ENCODE peak calls at places on chromosome 16, in ten cellular contexts. K, I, T, U, S, M, R, A, C and H are unnamed samples.

GRCh38 chr16:79752421-79752820 is 151.9 kb upstream of the MAF start:
- DNase-seq in K (no peak), I (no peak), T (no peak), U (no peak), S (no peak), M (no peak), R (no peak), A (no peak), C (no peak), H (no peak)

GRCh38 chr16:69404275-69404805 is 18.5 kb upstream of the TERF2 start:
- DNase-seq in K (peak; percentile 59), I (no peak), T (no peak), U (peak; percentile 95), S (peak; percentile 48), M (no peak), R (no peak), A (no peak), C (no peak), H (no peak)

GRCh38 chr16:81003610-81004460 is 2.9 kb downstream of the CMC2 start:
- DNase-seq in K (no peak), I (no peak), T (no peak), U (no peak), S (peak; percentile 78), M (no peak), R (no peak), A (no peak), C (no peak), H (no peak)

GRCh38 chr16:57667526-57668258 is 414 bp upstream of the ADGRG3 start:
- DNase-seq in K (no peak), I (no peak), T (no peak), U (no peak), S (no peak), M (peak; percentile 14), R (no peak), A (no peak), C (no peak), H (peak; percentile 40)

GRCh38 chr16:81261049-81261648 is 22.7 kb downstream of the BCO1 start:
- DNase-seq in K (no peak), I (peak; percentile 2), T (no peak), U (peak; percentile 30), S (peak; percentile 36), M (no peak), R (no peak), A (no peak), C (no peak), H (no peak)

GRCh38 chr16:22670551-22670970 is 143.4 kb upstream of the HS3ST2 start:
- DNase-seq in K (no peak), I (no peak), T (peak; percentile 57), U (no peak), S (no peak), M (no peak), R (peak; percentile 56), A (no peak), C (no peak), H (no peak)

GRCh38 chr16:17305694-17306093 is 165.1 kb downstream of the XYLT1 start:
- DNase-seq in K (no peak), I (peak; percentile 2), T (no peak), U (no peak), S (no peak), M (no peak), R (no peak), A (peak; percentile 3), C (no peak), H (no peak)

GRCh38 chr16:5502467-5502869 is 404.9 kb upstream of the EEF2KMT start:
- DNase-seq in K (no peak), I (no peak), T (no peak), U (no peak), S (no peak), M (no peak), R (no peak), A (no peak), C (no peak), H (no peak)

GRCh38 chr16:54926166-54926838 is 4.4 kb upstream of the IRX5 start:
- DNase-seq in K (peak; percentile 53), I (no peak), T (no peak), U (no peak), S (peak; percentile 87), M (no peak), R (no peak), A (no peak), C (no peak), H (no peak)

GRCh38 chr16:53131050-53131362 is 76.2 kb downstream of the CHD9 start:
- DNase-seq in K (no peak), I (no peak), T (no peak), U (no peak), S (no peak), M (no peak), R (no peak), A (no peak), C (no peak), H (no peak)

GRCh38 chr16:58815188-58815888 is 81.2 kb upstream of the GOT2 start:
- DNase-seq in K (no peak), I (no peak), T (no peak), U (no peak), S (no peak), M (no peak), R (no peak), A (no peak), C (no peak), H (no peak)

GRCh38 chr16:4342866-4343744 is 8.0 kb downstream of the PAM16 start:
- DNase-seq in K (no peak), I (no peak), T (no peak), U (no peak), S (no peak), M (no peak), R (no peak), A (no peak), C (no peak), H (no peak)

GRCh38 chr16:54647731-54648221 is 282.9 kb upstream of the IRX5 start:
- DNase-seq in K (no peak), I (no peak), T (no peak), U (no peak), S (peak; percentile 67), M (no peak), R (no peak), A (no peak), C (no peak), H (no peak)

GRCh38 chr16:24541534-24541933 is 2.2 kb downstream of the RBBP6 start:
- DNase-seq in K (no peak), I (no peak), T (no peak), U (peak; percentile 23), S (no peak), M (no peak), R (no peak), A (no peak), C (no peak), H (no peak)

GRCh38 chr16:4556112-4556511 is at the start of gene C16orf96:
- DNase-seq in K (no peak), I (no peak), T (no peak), U (no peak), S (peak; percentile 23), M (no peak), R (no peak), A (no peak), C (no peak), H (no peak)

GRCh38 chr16:8622315-8622656 is 788 bp downstream of the METTL22 start:
- DNase-seq in K (no peak), I (no peak), T (no peak), U (no peak), S (no peak), M (no peak), R (no peak), A (no peak), C (no peak), H (no peak)

GRCh38 chr16:24035127-24035842 is 199.5 kb downstream of the PRKCB start:
- DNase-seq in K (no peak), I (no peak), T (no peak), U (no peak), S (no peak), M (peak; percentile 6), R (no peak), A (no peak), C (peak; percentile 41), H (no peak)

GRCh38 chr16:154223-155030 is 2.0 kb downstream of the HBZ start:
- DNase-seq in K (no peak), I (no peak), T (no peak), U (peak; percentile 50), S (peak; percentile 44), M (no peak), R (no peak), A (no peak), C (no peak), H (peak; percentile 67)

GRCh38 chr16:71600822-71601221 is 23.9 kb upstream of the TAT start:
- DNase-seq in K (no peak), I (no peak), T (no peak), U (no peak), S (no peak), M (no peak), R (no peak), A (no peak), C (no peak), H (no peak)

GRCh38 chr16:8375208-8375607 is 215.1 kb downstream of the TMEM114 start:
- DNase-seq in K (no peak), I (no peak), T (no peak), U (no peak), S (no peak), M (no peak), R (no peak), A (no peak), C (no peak), H (no peak)

GRCh38 chr16:55773859-55774549 is 58.9 kb downstream of the CES1 start:
- DNase-seq in K (no peak), I (no peak), T (no peak), U (no peak), S (peak; percentile 55), M (no peak), R (no peak), A (no peak), C (no peak), H (no peak)

GRCh38 chr16:56657555-56658430 is at the start of gene MT1F:
- DNase-seq in K (no peak), I (peak; percentile 63), T (peak; percentile 84), U (peak; percentile 35), S (peak; percentile 64), M (peak; percentile 35), R (peak; percentile 85), A (no peak), C (peak; percentile 54), H (peak; percentile 89)

GRCh38 chr16:65896448-65897153 is 469.9 kb upstream of the CDH5 start:
- DNase-seq in K (no peak), I (no peak), T (no peak), U (no peak), S (no peak), M (no peak), R (no peak), A (no peak), C (no peak), H (no peak)

GRCh38 chr16:89484088-89484501 is 6.3 kb downstream of the ANKRD11 start:
- DNase-seq in K (no peak), I (no peak), T (no peak), U (no peak), S (no peak), M (no peak), R (no peak), A (no peak), C (no peak), H (no peak)

GRCh38 chr16:3949287-3949686 is 68.8 kb upstream of the CREBBP start:
- DNase-seq in K (no peak), I (no peak), T (no peak), U (peak; percentile 55), S (no peak), M (no peak), R (peak; percentile 69), A (no peak), C (no peak), H (no peak)

GRCh38 chr16:82232806-82233205 is 62.8 kb upstream of the MPHOSPH6 start:
- DNase-seq in K (no peak), I (no peak), T (no peak), U (no peak), S (no peak), M (no peak), R (no peak), A (no peak), C (no peak), H (no peak)

GRCh38 chr16:70715860-70716357 is 30.1 kb upstream of the MTSS2 start:
- DNase-seq in K (no peak), I (no peak), T (no peak), U (no peak), S (peak; percentile 21), M (no peak), R (no peak), A (no peak), C (no peak), H (no peak)

GRCh38 chr16:84820771-84821170 is 986 bp downstream of the CRISPLD2 start:
- DNase-seq in K (no peak), I (no peak), T (no peak), U (no peak), S (peak; percentile 61), M (no peak), R (no peak), A (no peak), C (no peak), H (no peak)